ENCODE peak calls at places on chromosomes 4 and X, in six cellular contexts. N is glutamatergic neuron; C is stimulated activated CD8-positive, alpha-beta memory T cell treated with anti-CD3 and anti-CD28 coated beads, Interleukin-12 subunit alpha, Interleukin-12 subunit beta, amount 100 ng/mL, for 4 hours; H is ACHN; Q is NCI-H1105 treated with DMSO at 0.1 percent for 48 hours; B is activated CD4-positive, alpha-beta T cell treated with anti-CD3 and anti-CD28 coated beads, Interleukin-2, amount 10 ng/mL, durations not matched to agents 7 days and 5 days. X is an unnamed sample.

GRCh38 chr4:106809083-106809482 is 227.0 kb downstream of the DKK2 start:
- DNase-seq in N (no peak), C (no peak), H (peak), Q (peak), B (no peak), X (no peak)

GRCh38 chr4:15875663-15876460 is 62.7 kb downstream of the FGFBP1 start:
- DNase-seq in N (no peak), C (no peak), H (no peak), Q (no peak), B (no peak), X (no peak)

GRCh38 chr4:169741569-169741968 is 16.2 kb downstream of the HPF1 start:
- DNase-seq in N (no peak), C (no peak), H (no peak), Q (no peak), B (no peak), X (no peak)

GRCh38 chr4:8332891-8333331 is 63.4 kb downstream of the HTRA3 start:
- DNase-seq in N (no peak), C (no peak), H (no peak), Q (no peak), B (no peak), X (no peak)

GRCh38 chrX:46791927-46792825 is 33.3 kb upstream of the SLC9A7 start:
- DNase-seq in N (no peak), C (no peak), H (peak), Q (no peak), B (peak), X (no peak)

GRCh38 chr4:146095091-146095690 is 80.3 kb upstream of the LSM6 start:
- DNase-seq in N (no peak), C (no peak), H (peak), Q (peak), B (peak), X (no peak)

GRCh38 chr4:67700119-67700873 is 659 bp downstream of the UBA6 start:
- DNase-seq in N (no peak), C (no peak), H (peak), Q (peak), B (peak), X (no peak)

GRCh38 chrX:37320541-37321203 is 28.5 kb upstream of the PRRG1 start:
- DNase-seq in N (no peak), C (no peak), H (no peak), Q (no peak), B (no peak), X (no peak)

GRCh38 chr4:170047774-170048354 is 21.7 kb upstream of the MFAP3L start:
- DNase-seq in N (peak), C (no peak), H (peak), Q (peak), B (peak), X (no peak)

GRCh38 chr4:11106769-11107168 is 321.9 kb downstream of the HS3ST1 start:
- DNase-seq in N (no peak), C (no peak), H (no peak), Q (no peak), B (no peak), X (no peak)

GRCh38 chr4:168744021-168744420 is 247.2 kb downstream of the PALLD start:
- DNase-seq in N (no peak), C (no peak), H (no peak), Q (no peak), B (no peak), X (no peak)

GRCh38 chr4:70946944-70947343 is 44.8 kb downstream of the MOB1B start:
- DNase-seq in N (no peak), C (no peak), H (no peak), Q (no peak), B (no peak), X (no peak)

GRCh38 chr4:104123021-104123420 is 371.7 kb downstream of the CXXC4 start:
- DNase-seq in N (no peak), C (no peak), H (no peak), Q (no peak), B (no peak), X (no peak)

GRCh38 chr4:62028758-62029157 is 828.6 kb downstream of the ADGRL3 start:
- DNase-seq in N (no peak), C (no peak), H (no peak), Q (no peak), B (no peak), X (no peak)

GRCh38 chr4:163548481-163549243 is 54.2 kb downstream of the TMA16 start:
- DNase-seq in N (no peak), C (no peak), H (peak), Q (peak), B (peak), X (no peak)

GRCh38 chr4:142091691-142092182 is 455.4 kb downstream of the IL15 start:
- DNase-seq in N (no peak), C (no peak), H (peak), Q (no peak), B (no peak), X (no peak)

GRCh38 chrX:12779534-12779933 is 11.7 kb upstream of the PRPS2 start:
- DNase-seq in N (no peak), C (no peak), H (peak), Q (no peak), B (no peak), X (no peak)